ENCODE peak calls at places on chromosomes 4 and X, in five cellular contexts. One of them, this sample, is unnamed.

GRCh38 chr4:32393806-32394205 is 1673.6 kb downstream of the PCDH7 start:
- DNase-seq in HCT116: no peak
- DNase-seq in K562: no peak
- DNase-seq in SK-N-SH: no peak
- DNase-seq in vagina: no peak
- DNase-seq in this sample: no peak

GRCh38 chr4:37760840-37761239 is 65.6 kb upstream of the PGM2 start:
- DNase-seq in K562: no peak
- DNase-seq in vagina: no peak
- DNase-seq in HCT116: no peak
- DNase-seq in SK-N-SH: no peak
- DNase-seq in this sample: no peak

GRCh38 chrX:101347859-101348451 is 587 bp downstream of the TIMM8A start:
- DNase-seq in vagina: no peak
- DNase-seq in K562: peak
- DNase-seq in SK-N-SH: peak
- DNase-seq in HCT116: no peak
- DNase-seq in this sample: no peak

GRCh38 chr4:123587983-123588494 is 191.4 kb downstream of the SPRY1 start:
- DNase-seq in SK-N-SH: peak
- DNase-seq in vagina: no peak
- DNase-seq in HCT116: peak
- DNase-seq in K562: no peak
- DNase-seq in this sample: no peak

GRCh38 chrX:48521353-48522243 is at the start of gene EBP:
- DNase-seq in vagina: no peak
- DNase-seq in K562: peak
- DNase-seq in HCT116: peak
- DNase-seq in SK-N-SH: peak
- DNase-seq in this sample: peak

GRCh38 chr4:3656441-3657376 is 109.5 kb upstream of the ADRA2C start:
- DNase-seq in SK-N-SH: no peak
- DNase-seq in K562: no peak
- DNase-seq in HCT116: no peak
- DNase-seq in vagina: no peak
- DNase-seq in this sample: no peak

GRCh38 chrX:33138677-33139249 is 72.6 kb downstream of the DMD start:
- DNase-seq in K562: no peak
- DNase-seq in vagina: no peak
- DNase-seq in SK-N-SH: no peak
- DNase-seq in HCT116: no peak
- DNase-seq in this sample: no peak

GRCh38 chrX:69263421-69263820 is 98.2 kb upstream of the PJA1 start:
- DNase-seq in SK-N-SH: no peak
- DNase-seq in HCT116: no peak
- DNase-seq in vagina: no peak
- DNase-seq in K562: no peak
- DNase-seq in this sample: peak

GRCh38 chr4:123709336-123709735 is 312.7 kb downstream of the SPRY1 start:
- DNase-seq in SK-N-SH: no peak
- DNase-seq in HCT116: peak
- DNase-seq in vagina: no peak
- DNase-seq in K562: no peak
- DNase-seq in this sample: no peak

GRCh38 chr4:113901994-113902787 is 77.3 kb downstream of the ARSJ start:
- DNase-seq in vagina: no peak
- DNase-seq in SK-N-SH: no peak
- DNase-seq in HCT116: no peak
- DNase-seq in K562: no peak
- DNase-seq in this sample: no peak

GRCh38 chrX:75522565-75523411 is at the start of gene ZDHHC15:
- DNase-seq in vagina: no peak
- DNase-seq in SK-N-SH: peak
- DNase-seq in HCT116: no peak
- DNase-seq in K562: no peak
- DNase-seq in this sample: peak

GRCh38 chrX:372856-373640 is 13.7 kb downstream of the PPP2R3B start:
- DNase-seq in SK-N-SH: no peak
- DNase-seq in K562: no peak
- DNase-seq in vagina: no peak
- DNase-seq in HCT116: no peak
- DNase-seq in this sample: no peak

GRCh38 chr4:108877821-108878220 is 115.0 kb upstream of the ETNPPL start:
- DNase-seq in HCT116: no peak
- DNase-seq in SK-N-SH: no peak
- DNase-seq in K562: no peak
- DNase-seq in vagina: no peak
- DNase-seq in this sample: peak

GRCh38 chr4:105709081-105709450 is 482 bp downstream of the GSTCD start:
- DNase-seq in HCT116: peak
- DNase-seq in SK-N-SH: no peak
- DNase-seq in K562: no peak
- DNase-seq in vagina: no peak
- DNase-seq in this sample: peak

GRCh38 chrX:130626521-130626920 is 224.7 kb downstream of the RBMX2 start:
- DNase-seq in SK-N-SH: no peak
- DNase-seq in HCT116: no peak
- DNase-seq in K562: no peak
- DNase-seq in vagina: no peak
- DNase-seq in this sample: peak

GRCh38 chr4:163748474-163748873 is 254.0 kb downstream of the TMA16 start:
- DNase-seq in SK-N-SH: peak
- DNase-seq in HCT116: no peak
- DNase-seq in K562: no peak
- DNase-seq in vagina: no peak
- DNase-seq in this sample: no peak

DNA sequence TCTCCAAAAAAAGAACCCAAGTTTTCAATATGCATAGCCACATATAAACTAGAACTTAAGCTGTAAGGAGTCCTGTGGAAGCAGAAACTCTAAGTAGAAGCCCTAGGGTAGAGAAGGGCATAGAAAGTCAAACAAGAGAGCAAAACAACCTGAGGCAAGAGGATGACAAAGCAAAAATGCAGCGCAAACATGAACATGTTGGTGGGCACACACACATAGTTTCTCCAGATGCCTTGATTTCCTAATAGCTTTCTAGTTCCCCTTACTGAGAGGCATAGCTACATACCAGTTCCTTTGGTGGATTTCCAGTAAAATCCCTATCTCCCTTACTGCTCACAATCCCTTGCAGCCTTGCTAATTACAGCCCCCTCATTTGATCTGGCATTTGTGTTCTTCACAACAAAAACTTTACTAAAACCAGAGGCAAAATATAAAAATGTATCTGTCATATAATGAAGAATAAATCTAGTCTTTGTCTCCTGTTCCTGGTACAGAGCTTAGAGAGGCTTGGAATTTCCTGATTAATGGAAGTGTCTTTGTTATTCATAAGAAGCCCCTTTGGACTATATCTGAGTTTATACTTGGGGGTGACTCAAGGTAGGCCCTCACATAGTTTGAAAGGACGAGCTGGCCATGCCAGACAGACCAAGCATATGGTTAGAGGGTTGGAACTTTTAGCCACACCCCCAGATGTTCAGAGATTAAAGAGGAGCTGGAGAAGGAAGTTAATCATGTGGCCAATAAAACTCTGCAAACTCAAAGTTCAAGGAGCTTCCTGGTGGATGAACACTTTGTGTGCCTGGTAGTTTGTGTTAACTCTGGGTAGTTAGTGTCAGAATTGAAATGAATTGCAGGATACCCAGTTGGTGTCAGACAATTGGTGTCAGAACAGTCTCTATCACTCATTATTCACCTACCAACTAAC is 52.7 kb upstream of the ZCCHC13 start:
- DNase-seq in K562: no peak
- DNase-seq in vagina: no peak
- DNase-seq in SK-N-SH: no peak
- DNase-seq in HCT116: no peak
- DNase-seq in this sample: no peak
- TF ChIP-seq POLR2AphosphoS5 in K562: no peak
- TF ChIP-seq POLR2AphosphoS5 in vagina: no peak
- TF ChIP-seq POLR2AphosphoS5 in SK-N-SH: no peak
- TF ChIP-seq POLR2AphosphoS5 in HCT116: no peak
- TF ChIP-seq POLR2AphosphoS5 in this sample: no peak

GRCh38 chr4:54061873-54062272 is 2.5 kb downstream of the CHIC2 start:
- DNase-seq in SK-N-SH: no peak
- DNase-seq in K562: no peak
- DNase-seq in HCT116: no peak
- DNase-seq in vagina: no peak
- DNase-seq in this sample: no peak

GRCh38 chr4:54063737-54064316 is 578 bp downstream of the CHIC2 start:
- DNase-seq in SK-N-SH: peak
- DNase-seq in vagina: no peak
- DNase-seq in K562: peak
- DNase-seq in HCT116: no peak
- DNase-seq in this sample: peak

GRCh38 chr4:54062392-54062791 is 2.0 kb downstream of the CHIC2 start:
- DNase-seq in HCT116: no peak
- DNase-seq in K562: no peak
- DNase-seq in vagina: no peak
- DNase-seq in SK-N-SH: no peak
- DNase-seq in this sample: no peak

GRCh38 chr4:54064317-54065275 is at the start of gene CHIC2:
- DNase-seq in HCT116: peak
- DNase-seq in K562: peak
- DNase-seq in vagina: no peak
- DNase-seq in SK-N-SH: peak
- DNase-seq in this sample: peak

GRCh38 chr4:54063224-54063623 is 1.2 kb downstream of the CHIC2 start:
- DNase-seq in HCT116: no peak
- DNase-seq in vagina: no peak
- DNase-seq in K562: no peak
- DNase-seq in SK-N-SH: no peak
- DNase-seq in this sample: no peak
- TF ChIP-seq POLR2AphosphoS5 in HCT116: no peak
- TF ChIP-seq POLR2AphosphoS5 in vagina: peak
- TF ChIP-seq POLR2AphosphoS5 in K562: no peak
- TF ChIP-seq POLR2AphosphoS5 in SK-N-SH: no peak
- TF ChIP-seq POLR2AphosphoS5 in this sample: no peak

GRCh38 chr4:18162453-18162852 is 140.9 kb upstream of the LCORL start:
- DNase-seq in vagina: no peak
- DNase-seq in SK-N-SH: no peak
- DNase-seq in HCT116: no peak
- DNase-seq in K562: no peak
- DNase-seq in this sample: no peak

GRCh38 chr4:18171896-18172295 is 150.3 kb upstream of the LCORL start:
- DNase-seq in vagina: no peak
- DNase-seq in HCT116: no peak
- DNase-seq in K562: no peak
- DNase-seq in SK-N-SH: no peak
- DNase-seq in this sample: no peak

GRCh38 chr4:18166925-18167324 is 145.4 kb upstream of the LCORL start:
- DNase-seq in K562: no peak
- DNase-seq in HCT116: no peak
- DNase-seq in vagina: no peak
- DNase-seq in SK-N-SH: no peak
- DNase-seq in this sample: no peak

DNA sequence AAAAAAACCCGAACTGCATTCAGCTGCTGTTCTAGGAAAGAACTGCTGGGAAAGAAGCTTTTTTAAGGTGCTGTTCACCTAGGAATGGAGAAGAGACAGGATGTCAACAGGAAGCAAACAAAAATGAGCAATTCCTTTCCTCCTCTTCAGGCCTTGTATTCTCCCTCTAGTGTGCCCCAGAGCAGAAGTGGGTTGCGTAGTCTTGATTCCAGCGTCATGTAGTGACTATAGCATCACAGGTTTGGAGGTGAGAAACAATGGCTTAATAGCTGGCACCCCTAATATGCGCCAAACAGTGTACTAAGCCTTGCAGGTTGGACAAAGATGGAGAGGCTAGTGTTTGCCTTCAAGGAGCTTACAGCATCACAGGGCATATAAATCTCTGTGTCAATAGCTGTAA is 146.3 kb upstream of the LCORL start:
- DNase-seq in K562: no peak
- DNase-seq in SK-N-SH: no peak
- DNase-seq in HCT116: no peak
- DNase-seq in vagina: no peak
- DNase-seq in this sample: no peak
- TF ChIP-seq POLR2AphosphoS5 in K562: no peak
- TF ChIP-seq POLR2AphosphoS5 in SK-N-SH: no peak
- TF ChIP-seq POLR2AphosphoS5 in HCT116: no peak
- TF ChIP-seq POLR2AphosphoS5 in vagina: no peak
- TF ChIP-seq POLR2AphosphoS5 in this sample: no peak

DNA sequence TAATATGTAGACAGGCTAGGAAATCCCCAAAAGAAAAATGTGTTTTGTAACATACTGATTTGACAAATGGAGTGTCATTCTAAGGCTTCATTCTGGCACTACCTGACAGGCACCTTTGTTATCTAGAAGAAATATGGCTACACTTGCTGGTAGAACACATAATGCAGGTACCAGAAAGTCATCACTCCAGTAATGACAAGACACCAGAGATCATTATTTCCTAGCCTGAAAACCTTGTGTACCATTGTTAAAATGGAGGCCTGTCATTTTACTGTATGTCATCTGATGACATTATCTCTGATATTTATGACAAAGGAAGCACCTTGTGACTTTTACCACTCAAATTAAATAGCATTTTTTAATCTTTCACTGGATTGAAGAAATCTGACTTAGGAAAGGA is 13.5 kb upstream of the FGF5 start:
- DNase-seq in K562: no peak
- DNase-seq in vagina: no peak
- DNase-seq in HCT116: no peak
- DNase-seq in SK-N-SH: no peak
- DNase-seq in this sample: no peak
- TF ChIP-seq POLR2AphosphoS5 in K562: no peak
- TF ChIP-seq POLR2AphosphoS5 in vagina: no peak
- TF ChIP-seq POLR2AphosphoS5 in HCT116: no peak
- TF ChIP-seq POLR2AphosphoS5 in SK-N-SH: no peak
- TF ChIP-seq POLR2AphosphoS5 in this sample: no peak

GRCh38 chr4:153024466-153024865 is 88.3 kb downstream of the FHDC1 start:
- DNase-seq in K562: no peak
- DNase-seq in SK-N-SH: no peak
- DNase-seq in vagina: no peak
- DNase-seq in HCT116: no peak
- DNase-seq in this sample: no peak
- TF ChIP-seq POLR2AphosphoS5 in K562: no peak
- TF ChIP-seq POLR2AphosphoS5 in SK-N-SH: no peak
- TF ChIP-seq POLR2AphosphoS5 in vagina: no peak
- TF ChIP-seq POLR2AphosphoS5 in HCT116: no peak
- TF ChIP-seq POLR2AphosphoS5 in this sample: no peak

GRCh38 chr4:183431614-183432013 is 12.8 kb upstream of the CDKN2AIP start:
- DNase-seq in vagina: no peak
- DNase-seq in HCT116: no peak
- DNase-seq in K562: no peak
- DNase-seq in SK-N-SH: no peak
- DNase-seq in this sample: no peak
- TF ChIP-seq POLR2AphosphoS5 in vagina: no peak
- TF ChIP-seq POLR2AphosphoS5 in HCT116: no peak
- TF ChIP-seq POLR2AphosphoS5 in K562: no peak
- TF ChIP-seq POLR2AphosphoS5 in SK-N-SH: no peak
- TF ChIP-seq POLR2AphosphoS5 in this sample: no peak

DNA sequence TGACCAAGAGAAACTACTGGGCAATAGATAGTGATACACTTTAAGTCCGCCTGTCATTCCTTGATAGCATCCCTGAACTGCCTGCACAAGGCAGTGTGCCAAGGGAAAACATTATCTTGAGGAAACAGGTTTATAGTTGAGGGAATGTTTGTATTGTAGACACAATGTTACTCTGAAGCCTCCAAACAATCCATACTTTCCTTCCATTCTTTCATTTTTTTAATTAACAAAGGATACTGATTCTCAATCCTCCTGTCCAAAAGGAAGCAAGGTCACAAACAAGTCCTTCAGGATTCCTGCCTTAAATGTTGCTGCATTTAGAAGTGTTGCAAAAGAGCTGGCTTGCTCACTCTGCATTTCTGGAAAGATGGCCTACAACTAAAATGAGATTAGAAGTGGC is 61.7 kb upstream of the PRSS48 start:
- DNase-seq in SK-N-SH: no peak
- DNase-seq in vagina: no peak
- DNase-seq in HCT116: no peak
- DNase-seq in K562: no peak
- DNase-seq in this sample: no peak
- TF ChIP-seq POLR2AphosphoS5 in SK-N-SH: no peak
- TF ChIP-seq POLR2AphosphoS5 in vagina: peak
- TF ChIP-seq POLR2AphosphoS5 in HCT116: no peak
- TF ChIP-seq POLR2AphosphoS5 in K562: peak
- TF ChIP-seq POLR2AphosphoS5 in this sample: no peak